ENCODE peak calls at places on chromosomes 16 and 17, in seven cellular contexts. R is CD8-positive, alpha-beta T cell; B is adrenal gland; L is thoracic aorta; G is prostate gland; Z is right atrium auricular region; N is heart right ventricle. K is an unnamed sample. For H3K4me1, the result is how much of the 10 kb centered on the place peaks cover.

GRCh38 chr16:10871157-10871991 is 5.6 kb upstream of the CIITA start:
- DNase-seq in N (peak), G (peak), R (no peak), L (no peak), Z (no peak), B (no peak), K (no peak)

GRCh38 chr16:1290860-1291575 is 18.4 kb upstream of the UBE2I start:
- DNase-seq in B (no peak), G (no peak), L (no peak), N (no peak), R (no peak), Z (no peak), K (no peak)

GRCh38 chr17:63881935-63882601 is at the start of gene GH2:
- DNase-seq in L (no peak), B (peak), N (peak), Z (peak), G (peak), R (peak), K (no peak)

GRCh38 chr16:58338205-58338604 is 43.4 kb upstream of the PRSS54 start:
- DNase-seq in N (no peak), R (no peak), G (no peak), B (no peak), Z (no peak), L (no peak), K (no peak)

GRCh38 chr16:1906846-1907165 is 11.4 kb downstream of the HS3ST6 start:
- DNase-seq in R (no peak), B (no peak), G (no peak), Z (no peak), L (no peak), N (no peak), K (no peak)

GRCh38 chr17:65108152-65108551 is 29.0 kb upstream of the RGS9 start:
- DNase-seq in N (no peak), G (no peak), R (no peak), B (no peak), L (no peak), Z (no peak), K (no peak)

GRCh38 chr17:55311767-55312375 is 47.1 kb downstream of the HLF start:
- DNase-seq in N (no peak), B (no peak), Z (no peak), R (no peak), G (no peak), L (no peak), K (no peak)

GRCh38 chr16:59913666-59914065 is 1179.5 kb upstream of the GOT2 start:
- DNase-seq in L (no peak), N (no peak), R (no peak), B (no peak), G (no peak), Z (no peak), K (no peak)

GRCh38 chr17:57675427-57675826 is 69.7 kb downstream of the CCDC182 start:
- DNase-seq in R (no peak), N (no peak), G (no peak), L (no peak), Z (peak), B (no peak), K (no peak)

GRCh38 chr16:12459401-12459791 is 344.3 kb downstream of the CPPED1 start:
- DNase-seq in N (peak), Z (peak), L (peak), B (peak), G (no peak), R (no peak), K (no peak)

GRCh38 chr16:85045641-85046471 is 18.3 kb downstream of the KIAA0513 start:
- DNase-seq in Z (no peak), L (no peak), R (no peak), N (no peak), B (no peak), G (no peak), K (no peak)

GRCh38 chr16:23371368-23371767 is 69.3 kb downstream of the SCNN1B start:
- DNase-seq in G (no peak), B (no peak), Z (no peak), R (no peak), N (no peak), L (no peak), K (no peak)

GRCh38 chr17:44110823-44111633 is 12.4 kb downstream of the HDAC5 start:
- DNase-seq in Z (peak), G (peak), L (peak), B (peak), N (peak), R (peak), K (no peak)

GRCh38 chr16:66512589-66513404 is 37.1 kb downstream of the TK2 start:
- DNase-seq in G (no peak), Z (no peak), R (no peak), N (no peak), B (no peak), L (no peak), K (no peak)

GRCh38 chr16:48478418-48478817 is 93.2 kb upstream of the SIAH1 start:
- DNase-seq in G (no peak), B (no peak), L (no peak), N (no peak), R (no peak), Z (no peak), K (no peak)

GRCh38 chr17:21249911-21250703 is 3.1 kb downstream of the NATD1 start:
- DNase-seq in R (no peak), B (no peak), Z (no peak), N (no peak), L (no peak), G (no peak), K (no peak)

GRCh38 chr17:21252875-21253645 is at the start of gene NATD1:
- DNase-seq in L (peak), B (peak), R (peak), G (peak), N (peak), Z (peak), K (peak)

GRCh38 chr17:21252289-21252874 is 828 bp downstream of the NATD1 start:
- DNase-seq in N (no peak), R (no peak), B (no peak), L (no peak), G (no peak), Z (no peak), K (no peak)

GRCh38 chr17:21250719-21251305 is 2.4 kb downstream of the NATD1 start:
- DNase-seq in B (no peak), Z (no peak), L (no peak), N (no peak), G (no peak), R (no peak), K (no peak)

GRCh38 chr17:21251611-21252010 is 1.6 kb downstream of the NATD1 start:
- DNase-seq in N (no peak), L (no peak), B (no peak), R (no peak), G (no peak), Z (no peak), K (no peak)
- H3K27ac ChIP-seq in N (no peak), L (peak), B (no peak), R (no peak), G (no peak), Z (peak), K (no peak)

DNA sequence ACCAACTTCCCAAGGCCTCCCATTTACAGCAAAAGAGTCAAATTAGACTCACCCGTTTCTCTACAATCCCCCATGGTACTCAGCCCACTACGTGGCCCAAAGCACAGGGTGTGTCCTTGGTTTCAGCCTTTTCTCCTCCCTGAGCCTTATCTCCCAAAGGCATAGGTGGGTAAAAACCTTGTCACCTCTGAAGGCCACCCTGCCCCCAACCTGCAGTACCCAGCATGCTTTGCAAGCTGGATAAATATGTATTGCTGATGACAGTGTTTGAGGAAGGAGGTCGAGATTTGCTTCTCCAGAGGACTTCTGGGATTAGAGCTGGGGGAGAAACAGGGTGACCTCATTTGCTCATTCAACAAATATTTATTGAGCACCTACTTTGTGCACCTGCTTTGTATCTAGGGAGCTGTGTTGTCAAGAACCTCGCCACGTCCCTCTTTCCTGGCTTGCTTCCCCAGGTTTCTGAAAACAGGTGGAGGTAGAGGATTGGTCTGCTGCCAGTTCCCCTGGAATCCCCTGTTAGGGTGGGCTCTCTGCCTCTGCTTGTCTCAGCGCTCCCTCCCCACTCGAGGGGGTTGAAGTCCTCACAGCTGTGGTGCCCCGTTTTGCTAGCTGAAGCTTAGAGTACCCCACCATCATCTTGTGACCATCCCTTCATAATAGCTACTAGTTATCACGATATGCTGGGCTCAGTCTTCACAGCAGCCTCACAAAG is 3.0 kb downstream of the LASP1 start:
- DNase-seq in G (no peak), N (no peak), B (no peak), Z (no peak), R (no peak), L (no peak), K (no peak)
- H3K4me1 ChIP-seq in G (under half), N (half or more), B (half or more), Z (under half), R (half or more), L (half or more), K (under half)

DNA sequence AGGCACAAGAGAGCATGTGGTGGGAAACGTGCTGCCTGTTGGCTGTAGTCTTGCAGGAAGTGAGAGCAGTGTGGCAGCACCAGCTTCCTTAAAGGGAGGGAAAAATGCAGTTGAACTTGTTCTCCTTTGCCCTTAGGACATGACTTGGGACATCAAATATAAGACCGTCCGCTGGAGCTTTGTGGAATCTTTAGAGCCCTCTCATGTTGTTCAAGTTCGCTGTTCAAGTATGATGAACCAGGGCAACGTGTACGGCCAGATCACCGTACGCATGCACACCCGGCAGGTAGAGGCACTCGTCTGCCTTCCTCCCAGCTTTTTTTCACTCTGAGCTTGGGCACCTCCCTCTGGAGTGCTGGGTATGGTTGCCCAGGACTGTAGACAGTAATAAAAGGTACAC is 23.3 kb downstream of the GPR179 start:
- DNase-seq in N (no peak), L (no peak), B (no peak), R (no peak), G (peak), Z (no peak), K (no peak)
- H3K27ac ChIP-seq in N (no peak), L (no peak), B (no peak), R (no peak), G (peak), Z (no peak), K (no peak)

GRCh38 chr17:40596261-40596919 is 31.1 kb upstream of the CCR7 start:
- DNase-seq in L (no peak), G (no peak), Z (peak), N (no peak), B (no peak), R (no peak), K (peak)

GRCh38 chr17:40598928-40599627 is 33.8 kb upstream of the CCR7 start:
- DNase-seq in R (peak), G (no peak), L (no peak), Z (peak), N (peak), B (peak), K (no peak)

GRCh38 chr17:40600486-40601046 is 35.3 kb upstream of the CCR7 start:
- DNase-seq in L (no peak), Z (no peak), B (no peak), N (no peak), R (no peak), G (no peak), K (no peak)

GRCh38 chr17:40597168-40598020 is 32.1 kb upstream of the CCR7 start:
- DNase-seq in N (no peak), Z (peak), B (no peak), G (no peak), L (no peak), R (no peak), K (no peak)

DNA sequence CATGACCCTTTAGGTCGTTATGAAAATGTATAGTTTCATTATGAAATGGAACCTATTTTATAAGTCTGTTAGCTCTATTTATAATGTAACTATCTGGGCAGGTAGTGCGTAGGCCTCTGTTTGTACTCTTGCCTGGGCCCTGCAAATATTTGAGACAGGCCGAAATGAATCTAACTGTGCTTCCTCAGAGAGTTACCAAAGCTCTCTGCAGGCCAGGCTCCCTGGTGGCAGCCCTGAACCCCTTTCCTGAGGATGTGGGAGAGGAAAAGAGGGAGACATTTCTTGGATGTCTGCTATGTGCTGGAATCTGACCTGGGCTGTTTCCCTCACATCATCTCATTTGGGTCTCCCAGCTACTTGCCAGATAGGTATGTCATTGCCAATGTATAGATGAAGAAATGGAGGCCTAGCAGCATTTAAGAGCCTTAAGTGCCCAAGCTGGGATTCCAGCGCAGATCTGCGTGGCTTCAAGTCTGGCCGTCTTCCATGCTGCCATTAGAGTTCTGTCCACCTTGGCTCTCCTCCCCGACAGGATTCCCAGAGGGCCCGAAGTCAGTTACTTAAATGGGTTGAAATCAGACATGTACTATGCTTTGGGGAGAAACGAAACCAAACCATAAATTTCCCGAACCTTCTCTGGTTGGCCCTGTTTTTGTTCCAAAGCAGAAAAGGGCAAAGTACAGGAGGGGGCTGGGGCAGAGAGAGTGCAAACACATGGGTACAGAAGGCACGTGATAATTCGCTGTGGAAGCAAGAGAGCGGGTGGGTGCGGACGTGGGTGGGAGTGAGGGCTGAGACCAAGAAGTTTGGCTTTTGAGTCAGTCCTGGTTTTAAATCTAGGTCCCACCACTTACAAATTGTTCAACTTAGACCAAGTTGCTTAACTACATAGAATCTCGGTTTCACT is 33.0 kb upstream of the CCR7 start:
- DNase-seq in R (no peak), N (no peak), G (no peak), Z (peak), B (no peak), L (no peak), K (no peak)
- H3K4me1 ChIP-seq in R (half or more), N (under half), G (under half), Z (under half), B (under half), L (under half), K (under half)

GRCh38 chr16:49597796-49598195 is 224.2 kb downstream of the C16orf78 start:
- DNase-seq in Z (peak), B (no peak), N (no peak), G (no peak), R (no peak), L (no peak), K (no peak)
- H3K27ac ChIP-seq in Z (no peak), B (no peak), N (no peak), G (no peak), R (no peak), L (no peak), K (no peak)

GRCh38 chr17:81332118-81332834 is 37.2 kb upstream of the SLC38A10 start:
- DNase-seq in Z (no peak), N (no peak), G (no peak), B (peak), L (no peak), R (no peak), K (no peak)

GRCh38 chr17:81332949-81333570 is 38.0 kb upstream of the SLC38A10 start:
- DNase-seq in L (no peak), N (no peak), B (peak), R (no peak), G (no peak), Z (no peak), K (no peak)

GRCh38 chr17:81330884-81331245 is 35.8 kb upstream of the SLC38A10 start:
- DNase-seq in R (no peak), G (no peak), L (no peak), B (peak), Z (no peak), N (no peak), K (no peak)

GRCh38 chr17:81329927-81330883 is 35.1 kb upstream of the SLC38A10 start:
- DNase-seq in G (no peak), Z (no peak), R (no peak), L (no peak), B (peak), N (no peak), K (no peak)

DNA sequence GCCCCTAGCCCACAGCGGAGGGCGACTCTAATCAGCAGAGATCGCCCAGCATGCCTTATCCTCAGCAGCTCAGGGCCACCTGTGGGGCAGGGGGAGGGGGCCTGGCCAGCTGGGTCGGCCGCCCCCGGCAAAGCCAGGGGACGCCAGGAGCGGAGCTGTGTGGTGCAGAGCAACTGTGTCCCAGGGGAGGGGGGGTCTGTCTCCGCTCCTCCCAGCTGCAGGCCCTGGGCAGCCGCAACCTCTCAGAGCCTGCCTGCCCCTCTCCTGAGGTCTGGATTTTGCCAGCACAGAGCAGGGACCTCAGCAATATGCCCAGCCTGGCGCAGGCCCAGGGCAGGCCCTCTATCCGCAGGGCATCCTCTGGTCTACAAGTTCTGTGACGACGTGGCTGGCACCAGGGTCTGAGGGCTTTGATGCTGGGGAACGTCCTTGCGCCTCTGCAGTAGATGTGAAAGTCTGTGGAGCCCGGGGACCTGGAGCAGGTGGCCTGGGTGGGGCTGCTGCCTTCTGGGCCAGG is 36.5 kb upstream of the SLC38A10 start:
- DNase-seq in B (no peak), N (no peak), G (no peak), R (no peak), L (no peak), Z (no peak), K (no peak)
- H3K4me1 ChIP-seq in B (under half), N (under half), G (under half), R (under half), L (under half), Z (under half), K (under half)

DNA sequence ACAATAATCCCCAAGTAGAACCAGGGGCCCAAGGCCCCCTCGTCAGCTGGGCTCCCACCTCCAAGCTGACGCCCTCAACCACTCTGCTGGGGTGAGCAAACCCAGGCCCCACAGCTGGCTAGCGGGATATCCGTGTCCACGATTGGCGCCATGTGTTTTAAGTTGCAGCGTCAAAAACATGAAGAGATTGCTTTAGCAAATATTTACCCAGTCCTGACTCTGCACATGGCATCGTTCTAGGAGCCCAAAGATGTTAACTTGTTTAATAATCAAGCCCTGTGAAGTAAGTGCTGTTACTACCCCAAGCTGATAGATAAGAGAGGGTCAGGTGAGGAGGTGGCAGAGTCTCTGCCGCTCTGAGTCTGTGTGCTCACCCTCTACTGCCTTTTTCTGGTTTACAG is 344 bp upstream of the SEPTIN12 start:
- DNase-seq in N (no peak), R (no peak), L (no peak), B (no peak), Z (no peak), G (no peak), K (no peak)
- H3K27ac ChIP-seq in N (no peak), R (no peak), L (no peak), B (no peak), Z (no peak), G (no peak), K (no peak)

DNA sequence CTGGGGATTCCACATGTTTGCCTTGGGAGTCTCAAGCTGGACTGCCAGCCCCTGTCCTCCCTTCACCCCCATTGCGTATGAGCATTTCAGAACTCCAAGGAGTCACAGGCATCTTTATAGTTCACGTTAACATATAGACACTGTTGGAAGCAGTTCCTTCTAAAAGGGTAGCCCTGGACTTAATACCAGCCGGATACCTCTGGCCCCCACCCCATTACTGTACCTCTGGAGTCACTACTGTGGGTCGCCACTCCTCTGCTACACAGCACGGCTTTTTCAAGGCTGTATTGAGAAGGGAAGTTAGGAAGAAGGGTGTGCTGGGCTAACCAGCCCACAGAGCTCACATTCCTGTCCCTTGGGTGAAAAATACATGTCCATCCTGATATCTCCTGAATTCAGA is 28.9 kb downstream of the CDRT15 start:
- DNase-seq in R (no peak), G (no peak), B (no peak), N (no peak), Z (no peak), L (no peak), K (no peak)
- H3K4me1 ChIP-seq in R (under half), G (under half), B (under half), N (under half), Z (under half), L (under half), K (under half)

K was measured in iPS DF 6.9.